ENCODE peak calls at places on chromosomes 16 and 17, in five cellular contexts. G is HCT116, U is SK-N-SH, Z is K562, I is HepG2. M is an unnamed sample.

GRCh38 chr16:86519649-86520316 is 9.5 kb downstream of the FOXF1 start:
- DNase-seq in G (peak; percentile 63), U (peak; percentile 82), I (peak; percentile 48), Z (peak; percentile 76), M (no peak)

GRCh38 chr16:89179148-89179484 is 7.6 kb downstream of the CDH15 start:
- DNase-seq in G (no peak), Z (no peak), U (no peak), I (no peak), M (no peak)

GRCh38 chr16:81614654-81615359 is 164.3 kb upstream of the PLCG2 start:
- DNase-seq in Z (no peak), I (no peak), U (no peak), G (no peak), M (no peak)

GRCh38 chr17:65287040-65287439 is 149.9 kb downstream of the RGS9 start:
- DNase-seq in U (no peak), G (no peak), Z (no peak), I (no peak), M (no peak)

GRCh38 chr17:30366536-30366935 is 12.2 kb upstream of the CPD start:
- DNase-seq in G (no peak), I (no peak), U (no peak), Z (no peak), M (no peak)

GRCh38 chr16:30076276-30076791 is 540 bp downstream of the PPP4C start:
- DNase-seq in I (no peak), U (no peak), G (no peak), Z (no peak), M (no peak)

GRCh38 chr17:36728030-36728991 is 126.9 kb downstream of the MRM1 start:
- DNase-seq in I (no peak), G (no peak), U (peak; percentile 85), Z (peak; percentile 73), M (no peak)

GRCh38 chr16:48487287-48487686 is 102.1 kb upstream of the SIAH1 start:
- DNase-seq in U (no peak), I (no peak), Z (no peak), G (no peak), M (no peak)

GRCh38 chr17:78343099-78343432 is 16.8 kb downstream of the SOCS3 start:
- DNase-seq in I (no peak), Z (no peak), G (peak; percentile 45), U (peak; percentile 62), M (no peak)

GRCh38 chr16:54152362-54153239 is 134.0 kb downstream of the IRX3 start:
- DNase-seq in U (no peak), G (no peak), Z (no peak), I (no peak), M (no peak)

GRCh38 chr17:80096531-80097306 is 4.7 kb upstream of the GAA start:
- DNase-seq in Z (no peak), I (no peak), G (no peak), U (peak; percentile 91), M (no peak)

GRCh38 chr17:77615672-77616242 is 342.7 kb upstream of the TNRC6C start:
- DNase-seq in Z (no peak), I (no peak), G (no peak), U (no peak), M (no peak)

GRCh38 chr16:89242795-89243200 is 25.3 kb downstream of the ZNF778 start:
- DNase-seq in Z (no peak), I (no peak), U (no peak), G (no peak), M (no peak)

GRCh38 chr16:4306439-4307214 is 9.2 kb upstream of the GLIS2 start:
- DNase-seq in I (no peak), G (no peak), Z (no peak), U (peak; percentile 70), M (no peak)
- TF ChIP-seq ZBTB33 in I (peak; percentile 74), G (no peak), Z (no peak), U (no peak), M (no peak)

GRCh38 chr17:34226011-34226410 is 29.1 kb upstream of the CCL2 start:
- DNase-seq in I (no peak), U (no peak), Z (no peak), G (no peak), M (no peak)
- TF ChIP-seq ZBTB33 in I (no peak), U (no peak), Z (no peak), G (no peak), M (no peak)

DNA sequence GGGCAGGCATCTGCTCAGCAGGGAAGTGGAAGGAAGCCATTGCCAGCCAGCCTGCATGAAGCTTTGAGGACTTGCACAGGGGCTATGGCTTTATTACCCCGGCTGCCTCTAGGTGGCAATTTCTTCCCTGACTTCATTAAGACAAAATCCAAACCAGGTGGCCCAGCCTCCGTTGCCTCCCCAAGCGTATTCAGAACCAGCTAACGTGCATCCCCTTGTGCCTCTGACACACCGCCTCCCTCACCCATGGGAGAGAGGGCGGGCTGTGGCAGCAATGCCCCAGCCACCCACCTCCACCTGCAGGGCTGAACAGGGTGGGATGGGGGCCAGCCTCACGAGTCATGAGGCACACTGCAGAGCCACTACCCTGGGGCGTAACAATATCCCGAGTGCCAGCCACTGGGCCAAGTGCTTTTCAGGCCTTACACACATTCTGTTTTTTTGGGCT is 6.8 kb downstream of the KIFC3 start:
- DNase-seq in Z (no peak), I (peak; percentile 73), U (peak; percentile 80), G (peak; percentile 53), M (no peak)
- TF ChIP-seq ZBTB33 in Z (no peak), I (peak; percentile 52), U (no peak), G (no peak), M (no peak)

GRCh38 chr17:17414316-17414937 is 62.4 kb upstream of the MED9 start:
- DNase-seq in U (no peak), I (no peak), Z (no peak), G (no peak), M (no peak)

GRCh38 chr17:17416400-17417360 is 60.1 kb upstream of the MED9 start:
- DNase-seq in U (no peak), Z (peak; percentile 20), I (peak; percentile 92), G (no peak), M (no peak)

GRCh38 chr17:17415006-17415405 is 61.8 kb upstream of the MED9 start:
- DNase-seq in Z (no peak), I (no peak), G (no peak), U (no peak), M (no peak)

GRCh38 chr17:17417718-17418151 is 59.1 kb upstream of the MED9 start:
- DNase-seq in I (peak; percentile 68), Z (peak; percentile 61), G (no peak), U (no peak), M (no peak)

GRCh38 chr17:17416007-17416399 is 60.8 kb upstream of the MED9 start:
- DNase-seq in U (peak; percentile 66), G (peak; percentile 81), Z (peak; percentile 85), I (peak; percentile 91), M (peak; percentile 31)
- TF ChIP-seq ZBTB33 in U (no peak), G (no peak), Z (no peak), I (no peak), M (no peak)

DNA sequence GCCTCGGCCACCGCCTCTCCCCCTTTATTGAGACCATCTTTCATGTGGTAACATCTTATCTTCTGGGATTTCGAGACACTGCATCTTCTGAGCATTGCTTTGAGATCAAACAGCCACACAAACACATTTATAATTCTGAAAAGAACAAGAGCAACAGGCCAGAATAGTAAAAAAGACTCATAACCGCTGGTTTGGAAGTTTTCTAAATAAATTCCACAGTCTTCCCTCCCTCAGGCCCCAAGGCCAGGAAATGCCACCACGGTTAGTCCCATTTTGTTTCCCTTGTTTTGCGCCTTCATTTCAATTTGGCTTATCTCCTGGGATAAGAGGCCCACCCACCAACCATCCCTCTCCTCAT is 25.3 kb downstream of the LITAF start:
- DNase-seq in G (no peak), U (no peak), Z (no peak), I (no peak), M (no peak)
- TF ChIP-seq ZBTB33 in G (no peak), U (no peak), Z (no peak), I (no peak), M (no peak)

M was measured in GM12878.